ENCODE peak calls at places on chromosomes 12 and 14, in six cellular contexts. P is type B pancreatic cell, Y is left ventricle myocardium inferior, W is mammary epithelial cell, H is Caco-2, F is hepatocyte. B is an unnamed sample.

GRCh38 chr14:70257526-70257925 is 68.8 kb upstream of the SLC8A3 start:
- DNase-seq in P (no peak), Y (no peak), W (peak; percentile 28), H (peak; percentile 31), F (no peak), B (peak; percentile 68)

GRCh38 chr12:21826549-21826940 is 52.0 kb upstream of the KCNJ8 start:
- DNase-seq in P (no peak), Y (no peak), W (no peak), H (no peak), F (no peak), B (no peak)

GRCh38 chr14:64923015-64923414 is 8.8 kb downstream of the CHURC1 start:
- DNase-seq in P (no peak), Y (no peak), W (no peak), H (no peak), F (no peak), B (no peak)

GRCh38 chr14:29927596-29928341 is at the start of gene PRKD1:
- DNase-seq in P (peak; percentile 78), Y (peak; percentile 63), W (peak; percentile 37), H (peak; percentile 56), F (peak; percentile 85), B (peak; percentile 75)

GRCh38 chr14:53055003-53055402 is 98.1 kb downstream of the DDHD1 start:
- DNase-seq in P (no peak), Y (no peak), W (peak; percentile 40), H (peak; percentile 32), F (peak; percentile 55), B (no peak)

GRCh38 chr14:36518586-36519430 is 1.2 kb downstream of the NKX2-1 start:
- DNase-seq in P (no peak), Y (no peak), W (no peak), H (no peak), F (no peak), B (no peak)

GRCh38 chr12:94973202-94973601 is 30.3 kb downstream of the NDUFA12 start:
- DNase-seq in P (no peak), Y (no peak), W (no peak), H (no peak), F (peak; percentile 74), B (no peak)

GRCh38 chr12:131591714-131592709 is 118.9 kb upstream of the SFSWAP start:
- DNase-seq in P (no peak), Y (no peak), W (no peak), H (no peak), F (no peak), B (no peak)

GRCh38 chr12:1993341-1993740 is 10.9 kb downstream of the DCP1B start:
- DNase-seq in P (no peak), Y (no peak), W (peak; percentile 94), H (no peak), F (peak; percentile 62), B (no peak)

GRCh38 chr12:4866288-4866687 is 43.4 kb upstream of the KCNA1 start:
- DNase-seq in P (no peak), Y (no peak), W (no peak), H (no peak), F (peak; percentile 17), B (no peak)

GRCh38 chr14:75542585-75543091 is 20.4 kb downstream of the BATF start:
- DNase-seq in P (no peak), Y (peak; percentile 59), W (no peak), H (no peak), F (peak; percentile 68), B (peak; percentile 46)

GRCh38 chr12:76790564-76791552 is 26.9 kb downstream of the ZDHHC17 start:
- DNase-seq in P (no peak), Y (no peak), W (no peak), H (peak; percentile 14), F (peak; percentile 41), B (no peak)

GRCh38 chr14:72657214-72657921 is 236.5 kb downstream of the DPF3 start:
- DNase-seq in P (no peak), Y (no peak), W (no peak), H (no peak), F (no peak), B (no peak)

GRCh38 chr12:112096667-112097066 is 11.9 kb downstream of the NAA25 start:
- DNase-seq in P (no peak), Y (no peak), W (peak; percentile 86), H (no peak), F (peak; percentile 19), B (no peak)
- TF ChIP-seq CTCF in P (no peak), Y (no peak), W (no peak), H (no peak), F (no peak), B (no peak)

DNA sequence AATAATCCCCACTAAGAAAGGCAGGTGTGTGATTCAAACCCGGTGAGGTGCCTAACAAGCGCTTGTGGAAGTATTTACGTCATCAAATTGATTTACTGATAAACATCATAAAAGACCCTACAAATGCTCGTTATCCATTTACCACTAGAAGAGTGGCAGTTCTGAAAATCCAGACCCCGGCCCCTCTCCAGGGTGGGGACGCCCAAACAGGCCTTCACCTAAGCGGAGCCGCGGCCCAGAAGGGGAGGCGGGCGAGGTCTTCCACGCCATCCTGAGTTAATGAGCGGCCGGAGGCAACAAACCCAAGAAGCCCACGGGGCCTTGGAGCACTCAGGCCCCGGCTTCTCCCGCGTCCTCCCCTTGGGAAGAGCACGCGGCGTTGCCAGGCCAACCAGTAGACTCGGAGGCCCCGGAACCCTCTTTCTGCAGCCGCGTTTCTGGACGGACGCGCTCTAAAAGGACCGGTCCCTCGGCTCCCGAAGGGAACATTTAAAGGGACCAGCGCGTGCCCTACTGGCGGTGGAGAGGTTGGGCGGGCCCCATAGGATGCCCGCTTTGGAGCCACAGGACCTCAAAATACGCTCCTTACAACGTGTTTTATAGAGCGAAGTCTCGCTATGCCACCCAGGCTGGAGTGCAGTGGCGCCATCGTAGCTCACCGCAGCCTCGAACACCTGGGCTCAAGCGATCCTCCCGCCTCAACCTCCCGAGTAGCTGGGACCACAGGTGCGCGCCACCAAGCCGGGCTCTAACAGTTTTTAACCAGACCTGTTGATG is 3.5 kb downstream of the PTPN21 start:
- DNase-seq in P (peak; percentile 83), Y (peak; percentile 76), W (peak; percentile 82), H (peak; percentile 82), F (peak; percentile 85), B (peak; percentile 88)
- TF ChIP-seq CTCF in P (peak; percentile 50), Y (peak; percentile 51), W (no peak), H (peak; percentile 13), F (peak; percentile 28), B (peak; percentile 41)

GRCh38 chr14:96584199-96584906 is 82.2 kb downstream of the PAPOLA start:
- DNase-seq in P (peak; percentile 79), Y (no peak), W (peak; percentile 29), H (peak; percentile 84), F (peak; percentile 84), B (peak; percentile 70)
- TF ChIP-seq CTCF in P (peak; percentile 86), Y (peak; percentile 47), W (peak; percentile 30), H (peak; percentile 74), F (peak; percentile 76), B (peak; percentile 38)

DNA sequence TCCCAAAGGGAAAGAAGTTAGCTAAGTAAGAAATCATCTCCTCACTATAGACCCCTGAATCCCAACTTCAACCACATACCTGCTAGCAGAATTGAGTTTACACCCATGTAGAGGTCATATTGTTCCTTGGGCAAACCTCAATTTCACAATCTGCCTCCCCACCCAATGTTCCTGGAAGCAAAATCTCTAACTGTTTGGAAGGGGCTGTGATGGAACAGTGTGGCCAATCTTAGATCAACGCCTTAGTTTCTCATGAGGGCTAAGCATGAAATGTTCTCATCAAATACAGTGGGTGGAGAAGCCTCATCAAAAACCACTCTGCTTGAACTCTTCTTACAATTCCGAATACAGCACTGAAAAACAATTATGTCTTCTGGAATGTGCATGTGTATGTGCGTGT is 284.0 kb upstream of the NOS1 start:
- DNase-seq in P (no peak), Y (no peak), W (no peak), H (no peak), F (no peak), B (no peak)
- TF ChIP-seq CTCF in P (no peak), Y (no peak), W (no peak), H (no peak), F (no peak), B (no peak)

DNA sequence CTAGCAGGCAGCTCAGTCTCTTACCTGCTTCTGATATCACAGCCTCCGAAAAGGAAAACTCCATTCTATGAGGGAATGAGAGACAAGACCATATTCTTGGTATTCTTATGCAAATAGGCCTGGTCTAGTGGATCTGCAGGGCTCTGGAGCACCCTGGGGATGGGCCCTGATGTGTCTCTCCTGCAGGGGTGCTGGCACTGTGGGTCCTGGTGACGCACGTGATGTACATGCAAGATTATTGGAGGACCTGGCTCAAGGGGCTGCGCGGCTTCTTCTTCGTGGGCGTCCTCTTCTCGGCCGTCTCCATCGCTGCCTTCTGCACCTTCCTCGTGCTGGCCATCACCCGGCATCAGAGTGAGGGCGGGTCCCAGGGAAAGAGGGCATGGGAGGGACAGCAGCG is 5.8 kb downstream of the SLC48A1 start:
- DNase-seq in P (no peak), Y (no peak), W (no peak), H (no peak), F (no peak), B (no peak)
- TF ChIP-seq CTCF in P (no peak), Y (no peak), W (no peak), H (no peak), F (no peak), B (no peak)

DNA sequence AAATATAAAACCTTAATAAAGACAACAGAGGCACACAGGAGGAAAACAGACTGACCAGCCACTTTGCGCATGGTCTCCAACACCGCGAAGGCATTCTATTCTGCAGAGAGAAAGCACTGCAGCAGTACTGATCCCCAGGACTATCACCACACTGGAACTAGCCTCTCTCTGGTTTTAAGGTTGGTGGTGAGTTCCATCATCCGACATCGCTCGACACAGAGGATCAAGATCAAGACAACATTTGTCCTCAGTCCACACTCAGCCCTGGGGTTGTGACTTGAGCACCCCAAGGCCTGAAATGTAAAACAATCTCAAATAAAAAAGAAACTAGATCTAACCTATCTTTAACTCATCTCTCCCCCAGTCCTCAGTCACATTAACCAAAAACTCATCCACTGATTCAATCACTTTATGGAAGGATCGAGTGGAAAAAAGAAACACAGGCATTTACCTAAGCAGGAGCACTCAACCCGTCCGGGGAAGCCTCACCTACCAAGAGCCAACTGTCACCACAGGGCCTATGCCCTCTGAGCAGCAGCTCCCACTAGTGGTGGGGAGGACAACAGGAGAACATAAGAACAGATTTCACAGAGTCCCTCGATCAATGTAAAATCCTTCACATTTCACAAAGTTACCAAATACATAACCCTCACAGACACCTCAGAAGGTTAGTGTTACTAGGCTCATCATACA is 17.7 kb downstream of the STXBP6 start:
- DNase-seq in P (no peak), Y (no peak), W (no peak), H (peak; percentile 63), F (no peak), B (peak; percentile 21)
- TF ChIP-seq CTCF in P (peak; percentile 18), Y (peak; percentile 20), W (no peak), H (peak; percentile 51), F (peak; percentile 18), B (no peak)

GRCh38 chr12:96344124-96344695 is 56.0 kb downstream of the CDK17 start:
- DNase-seq in P (no peak), Y (no peak), W (no peak), H (no peak), F (no peak), B (no peak)
- TF ChIP-seq CTCF in P (no peak), Y (no peak), W (no peak), H (no peak), F (no peak), B (no peak)

B was measured in Calu3.